ENCODE peak calls at places on chromosomes 13 and 19, in nine cellular contexts. H is fibroblast of pulmonary artery; P is stimulated activated CD4-positive, alpha-beta T cell treated with anti-CD3 and anti-CD28 coated beads, Interleukin-1b, Interleukin-23, amount 100 ng/mL, for 1 hour; W is fibroblast of lung; S is heart right ventricle; C is B cell; J is cardiac muscle cell; N is heart left ventricle; T is AG04449. F is an unnamed sample.

GRCh38 chr19:9009935-9010651 is at the start of gene MUC16:
- DNase-seq in C (no peak), N (no peak), S (no peak), T (no peak), W (no peak), P (no peak), J (no peak), H (no peak), F (no peak)

GRCh38 chr19:18433039-18433691 is 4.8 kb downstream of the ISYNA1 start:
- DNase-seq in W (no peak), J (peak), H (no peak), S (no peak), C (peak), T (no peak), P (no peak), N (no peak), F (peak)

GRCh38 chr19:33268162-33268991 is 34.0 kb downstream of the CEBPA start:
- DNase-seq in P (no peak), J (no peak), C (no peak), T (no peak), W (no peak), H (no peak), S (no peak), N (no peak), F (no peak)

GRCh38 chr19:10061717-10062310 is 24.3 kb upstream of the SHFL start:
- DNase-seq in H (no peak), C (no peak), J (peak), N (no peak), T (no peak), W (no peak), P (no peak), S (no peak), F (no peak)

GRCh38 chr13:81670048-81670447 is 1329.1 kb upstream of the SPRY2 start:
- DNase-seq in N (no peak), C (no peak), T (no peak), W (no peak), S (no peak), P (no peak), H (no peak), J (no peak), F (no peak)

GRCh38 chr13:43905435-43906031 is 25.8 kb downstream of the LACC1 start:
- DNase-seq in P (no peak), C (peak), S (peak), H (peak), W (peak), T (no peak), N (no peak), J (peak), F (peak)

GRCh38 chr13:46165485-46166220 is 16.3 kb downstream of the LCP1 start:
- DNase-seq in J (no peak), W (peak), N (no peak), T (no peak), S (no peak), C (peak), P (no peak), H (no peak), F (no peak)

GRCh38 chr13:30577381-30577780 is 40.3 kb upstream of the USPL1 start:
- DNase-seq in P (no peak), H (peak), W (peak), S (no peak), T (peak), C (no peak), J (peak), N (no peak), F (no peak)

GRCh38 chr13:110503037-110503901 is 58.3 kb downstream of the RAB20 start:
- DNase-seq in T (no peak), J (no peak), W (no peak), N (peak), H (no peak), C (no peak), P (no peak), S (no peak), F (no peak)

GRCh38 chr13:35131471-35131870 is 189.4 kb downstream of the NBEA start:
- DNase-seq in J (no peak), C (no peak), W (no peak), P (no peak), T (no peak), N (no peak), S (no peak), H (no peak), F (no peak)

GRCh38 chr13:104426435-104426834 is 1360.2 kb upstream of the SLC10A2 start:
- DNase-seq in C (no peak), S (no peak), N (no peak), T (no peak), P (no peak), J (no peak), H (no peak), W (no peak), F (no peak)

GRCh38 chr13:89282241-89282640 is 1611.1 kb downstream of the SLITRK5 start:
- DNase-seq in W (no peak), P (no peak), C (no peak), H (no peak), S (no peak), J (no peak), N (no peak), T (no peak), F (no peak)

GRCh38 chr19:46378268-46378667 is 31.4 kb downstream of the PPP5C start:
- DNase-seq in H (peak), T (peak), W (peak), J (peak), P (no peak), C (no peak), N (no peak), S (no peak), F (no peak)

GRCh38 chr19:17681505-17682125 is 6.5 kb downstream of the UNC13A start:
- DNase-seq in H (peak), T (no peak), P (no peak), N (no peak), J (peak), W (peak), S (peak), C (peak), F (no peak)

GRCh38 chr13:37407156-37407555 is 191.4 kb downstream of the POSTN start:
- DNase-seq in J (no peak), S (no peak), H (no peak), N (no peak), W (no peak), T (no peak), P (no peak), C (no peak), F (no peak)

GRCh38 chr13:95485045-95485517 is 67.4 kb upstream of the CLDN10 start:
- DNase-seq in C (no peak), J (peak), S (no peak), T (no peak), N (no peak), W (peak), P (no peak), H (peak), F (no peak)

GRCh38 chr19:46602392-46603194 is 1.5 kb downstream of the CALM3 start:
- DNase-seq in H (no peak), J (peak), C (peak), W (no peak), S (no peak), T (no peak), P (no peak), N (no peak), F (no peak)

GRCh38 chr13:112605531-112605990 is 17.6 kb upstream of the TUBGCP3 start:
- DNase-seq in N (no peak), T (no peak), S (no peak), H (no peak), J (no peak), P (no peak), W (peak), C (peak), F (no peak)

GRCh38 chr19:40989453-40989852 is 1.6 kb upstream of the CYP2B6 start:
- DNase-seq in C (no peak), H (no peak), J (no peak), N (no peak), W (no peak), P (no peak), S (no peak), T (no peak), F (no peak)

GRCh38 chr19:42140125-42140754 is 8.0 kb upstream of the POU2F2 start:
- DNase-seq in W (peak), N (peak), H (peak), S (peak), T (no peak), C (no peak), J (peak), P (no peak), F (no peak)

GRCh38 chr13:28268800-28269223 is 130.5 kb downstream of the PAN3 start:
- DNase-seq in W (no peak), J (no peak), N (no peak), C (peak), T (no peak), P (no peak), S (no peak), H (no peak), F (peak)

GRCh38 chr13:31797154-31797775 is 57.9 kb downstream of the RXFP2 start:
- DNase-seq in T (no peak), N (no peak), C (no peak), S (no peak), J (peak), H (peak), W (peak), P (no peak), F (no peak)

GRCh38 chr19:5959260-5960004 is 18.5 kb downstream of the RANBP3 start:
- DNase-seq in W (no peak), H (no peak), C (no peak), S (no peak), N (no peak), T (no peak), J (no peak), P (no peak), F (no peak)

GRCh38 chr13:113365551-113365971 is 1.6 kb upstream of the GRTP1 start:
- DNase-seq in H (no peak), J (no peak), W (no peak), P (no peak), N (no peak), S (no peak), T (no peak), C (no peak), F (no peak)

GRCh38 chr19:13060233-13060963 is 42.3 kb downstream of the LYL1 start:
- DNase-seq in P (no peak), N (peak), C (no peak), H (peak), W (peak), J (peak), T (no peak), S (no peak), F (no peak)

GRCh38 chr13:79995334-79995733 is 345.6 kb downstream of the SPRY2 start:
- DNase-seq in J (peak), S (no peak), H (peak), W (peak), P (no peak), T (peak), N (no peak), C (no peak), F (no peak)

GRCh38 chr19:18603255-18603957 is 3.2 kb downstream of the CRLF1 start:
- DNase-seq in S (no peak), N (no peak), C (peak), W (peak), T (no peak), J (peak), H (peak), P (no peak), F (no peak)

GRCh38 chr13:50909605-50910482 is at the start of gene RNASEH2B:
- DNase-seq in S (peak), W (peak), N (peak), H (peak), T (no peak), C (peak), P (no peak), J (peak), F (peak)

GRCh38 chr19:3840804-3841203 is 28.0 kb downstream of the ZFR2 start:
- DNase-seq in S (no peak), H (no peak), W (no peak), J (no peak), C (no peak), P (no peak), T (no peak), N (no peak), F (no peak)

GRCh38 chr13:26629260-26629659 is 71.8 kb downstream of the WASF3 start:
- DNase-seq in T (no peak), H (peak), P (no peak), C (no peak), N (no peak), W (no peak), S (no peak), J (peak), F (no peak)

GRCh38 chr19:51389143-51389542 is 1.2 kb downstream of the C19orf84 start:
- DNase-seq in C (no peak), W (no peak), S (no peak), T (no peak), J (no peak), N (no peak), P (no peak), H (no peak), F (no peak)